ENCODE peak calls at places on chromosomes 16 and 17, in ten cellular contexts. P is OCI-M1; M is activated CD4-positive, alpha-beta T cell treated with anti-CD3 and anti-CD28 coated beads, Interleukin-2, amount 50 U/mL, for 4 hours; B is naive B cell; U is T-cell; C is mesothelial cell of epicardium; R is stimulated activated CD4-positive, alpha-beta T cell treated with anti-CD3 and anti-CD28 coated beads, TNF-alpha, amount 100 ng/mL, for 1 hour; I is left cardiac atrium; E is neural progenitor cell; V is NCI-H2029. H is an unnamed sample.

GRCh38 chr16:81466351-81466960 is 21.8 kb downstream of the CMIP start:
- DNase-seq in P (no peak), M (no peak), B (no peak), U (no peak), C (no peak), R (no peak), I (no peak), E (peak), V (no peak), H (no peak)

GRCh38 chr16:87615621-87616041 is 13.3 kb downstream of the JPH3 start:
- DNase-seq in P (no peak), M (no peak), B (no peak), U (no peak), C (no peak), R (no peak), I (no peak), E (no peak), V (no peak), H (no peak)

GRCh38 chr17:80968602-80969029 is 23.0 kb upstream of the CHMP6 start:
- DNase-seq in P (no peak), M (no peak), B (no peak), U (no peak), C (no peak), R (no peak), I (no peak), E (no peak), V (peak), H (no peak)

GRCh38 chr16:55822280-55822810 is 10.6 kb downstream of the CES1 start:
- DNase-seq in P (no peak), M (no peak), B (no peak), U (no peak), C (no peak), R (no peak), I (no peak), E (no peak), V (no peak), H (no peak)

GRCh38 chr16:23082161-23082788 is 67.0 kb downstream of the USP31 start:
- DNase-seq in P (no peak), M (no peak), B (no peak), U (no peak), C (no peak), R (no peak), I (no peak), E (no peak), V (no peak), H (no peak)

GRCh38 chr17:9432121-9432866 is 143.3 kb downstream of the STX8 start:
- DNase-seq in P (no peak), M (no peak), B (no peak), U (no peak), C (no peak), R (no peak), I (no peak), E (no peak), V (no peak), H (no peak)

GRCh38 chr16:85391175-85391707 is 221.9 kb upstream of the GSE1 start:
- DNase-seq in P (no peak), M (no peak), B (no peak), U (no peak), C (peak), R (no peak), I (peak), E (no peak), V (no peak), H (no peak)

GRCh38 chr16:87525352-87525751 is 32.5 kb upstream of the ZCCHC14 start:
- DNase-seq in P (no peak), M (no peak), B (no peak), U (no peak), C (no peak), R (no peak), I (no peak), E (no peak), V (no peak), H (no peak)

GRCh38 chr16:51982715-51983680 is 563.9 kb downstream of the TOX3 start:
- DNase-seq in P (peak), M (no peak), B (no peak), U (no peak), C (no peak), R (no peak), I (no peak), E (peak), V (peak), H (peak)

GRCh38 chr17:80942360-80943345 is 49.0 kb upstream of the CHMP6 start:
- DNase-seq in P (no peak), M (no peak), B (no peak), U (no peak), C (no peak), R (no peak), I (peak), E (no peak), V (no peak), H (peak)

GRCh38 chr17:77535435-77535834 is 394.7 kb downstream of the SEC14L1 start:
- DNase-seq in P (no peak), M (no peak), B (no peak), U (no peak), C (no peak), R (no peak), I (peak), E (no peak), V (no peak), H (no peak)

GRCh38 chr16:3938843-3939624 is 58.5 kb upstream of the CREBBP start:
- DNase-seq in P (peak), M (peak), B (peak), U (peak), C (peak), R (peak), I (peak), E (peak), V (no peak), H (no peak)

H was measured in AG09309.